ENCODE peak calls at places on chromosomes 4 and X, in four cellular contexts. T is left lung, J is pancreas, P is astrocyte. L is an unnamed sample. For H3K9me3, the result is how much of the 10 kb centered on the place peaks cover.

GRCh38 chrX:24760601-24761000 is 66.9 kb downstream of the POLA1 start:
- DNase-seq in P (peak), T (no peak), J (no peak), L (no peak)

GRCh38 chr4:140497776-140498636 is at the start of gene MGAT4D:
- DNase-seq in J (peak), T (peak), P (no peak), L (no peak)

GRCh38 chr4:53536328-53536727 is 55.0 kb downstream of the LNX1 start:
- DNase-seq in P (no peak), J (no peak), T (no peak), L (no peak)

GRCh38 chr4:145840162-145840768 is 98.4 kb downstream of the ZNF827 start:
- DNase-seq in T (no peak), J (no peak), P (peak), L (no peak)

GRCh38 chr4:138775890-138776289 is 239.7 kb upstream of the NOCT start:
- DNase-seq in P (no peak), J (no peak), T (no peak), L (no peak)

GRCh38 chr4:54513231-54513630 is 144.5 kb upstream of the KIT start:
- DNase-seq in P (peak), J (no peak), T (no peak), L (no peak)

GRCh38 chr4:82629238-82630000 is 67.6 kb upstream of the TMEM150C start:
- DNase-seq in T (no peak), P (no peak), J (no peak), L (no peak)

GRCh38 chr4:10534820-10535219 is 77.6 kb upstream of the ZNF518B start:
- DNase-seq in T (no peak), J (no peak), P (no peak), L (no peak)

GRCh38 chrX:83759872-83760271 is 101.1 kb upstream of the CYLC1 start:
- DNase-seq in J (no peak), P (no peak), T (no peak), L (no peak)

GRCh38 chr4:184750926-184751584 is 17.2 kb upstream of the CENPU start:
- DNase-seq in P (peak), T (no peak), J (no peak), L (peak)

GRCh38 chr4:186416451-186417060 is 138.8 kb downstream of the MTNR1A start:
- DNase-seq in J (no peak), P (no peak), T (no peak), L (no peak)

GRCh38 chrX:78593701-78594100 is 65.4 kb downstream of the RTL3 start:
- DNase-seq in J (no peak), P (no peak), T (no peak), L (no peak)

GRCh38 chr4:139753686-139754085 is 88.1 kb downstream of the MGST2 start:
- DNase-seq in T (no peak), P (no peak), J (no peak), L (no peak)

GRCh38 chr4:125070869-125071268 is 243.9 kb upstream of the FAT4 start:
- DNase-seq in J (no peak), P (no peak), T (no peak), L (no peak)

GRCh38 chrX:24306430-24306829 is 7.4 kb downstream of the SUPT20HL2 start:
- DNase-seq in T (no peak), J (no peak), P (no peak), L (no peak)

GRCh38 chr4:37279894-37280592 is 35.5 kb downstream of the NWD2 start:
- DNase-seq in P (no peak), J (no peak), T (no peak), L (no peak)

GRCh38 chr4:187016101-187016500 is 292.4 kb upstream of the FAT1 start:
- DNase-seq in J (no peak), T (no peak), P (peak), L (no peak)

GRCh38 chr4:94334962-94335361 is 7.7 kb downstream of the HPGDS start:
- DNase-seq in P (no peak), J (no peak), T (no peak), L (no peak)

GRCh38 chr4:86592553-86593249 is 1.4 kb upstream of the PTPN13 start:
- DNase-seq in P (peak), J (no peak), T (no peak), L (no peak)

GRCh38 chrX:32966956-32967355 is 244.4 kb downstream of the DMD start:
- DNase-seq in T (no peak), P (no peak), J (no peak), L (no peak)

DNA sequence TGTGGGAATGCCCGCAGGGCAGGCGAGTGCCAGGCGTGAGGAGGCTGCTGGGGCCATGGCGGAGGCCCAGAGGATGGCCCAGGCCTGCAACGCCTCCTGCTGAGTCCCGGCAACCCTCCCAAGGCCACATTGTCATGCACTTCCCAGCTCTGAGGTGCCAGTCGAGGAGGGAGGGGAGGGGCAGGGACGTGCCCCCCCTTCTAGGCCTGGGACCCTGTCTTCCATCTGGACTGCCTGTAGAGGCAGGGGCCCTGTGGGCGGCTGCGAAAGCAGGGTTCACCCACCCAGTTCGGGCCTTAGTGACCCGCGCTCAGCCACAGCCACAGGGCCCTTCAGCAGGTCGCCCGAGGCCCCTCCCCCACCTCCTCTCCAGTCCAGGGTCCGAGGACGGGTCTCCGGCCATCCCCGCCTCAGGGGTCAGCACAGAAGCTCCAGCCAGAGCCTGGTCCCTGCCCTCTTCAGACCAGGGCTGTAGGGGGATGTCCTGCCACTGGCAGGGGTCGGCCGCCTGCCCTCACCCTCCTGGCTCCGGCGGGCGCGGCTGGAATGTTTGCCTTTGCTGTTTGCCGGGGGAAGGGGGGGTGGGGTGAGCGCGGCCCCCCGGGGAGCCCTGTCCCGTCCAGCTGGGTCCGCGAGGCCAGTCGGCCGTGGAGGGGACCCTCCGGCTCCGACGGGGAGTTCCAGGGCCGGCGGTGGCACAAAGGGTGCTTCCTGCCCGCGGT is 26.6 kb upstream of the FGFR3 start:
- DNase-seq in T (no peak), P (no peak), J (peak), L (no peak)
- H3K4me3 ChIP-seq in T (peak), P (no peak), J (no peak), L (peak)

DNA sequence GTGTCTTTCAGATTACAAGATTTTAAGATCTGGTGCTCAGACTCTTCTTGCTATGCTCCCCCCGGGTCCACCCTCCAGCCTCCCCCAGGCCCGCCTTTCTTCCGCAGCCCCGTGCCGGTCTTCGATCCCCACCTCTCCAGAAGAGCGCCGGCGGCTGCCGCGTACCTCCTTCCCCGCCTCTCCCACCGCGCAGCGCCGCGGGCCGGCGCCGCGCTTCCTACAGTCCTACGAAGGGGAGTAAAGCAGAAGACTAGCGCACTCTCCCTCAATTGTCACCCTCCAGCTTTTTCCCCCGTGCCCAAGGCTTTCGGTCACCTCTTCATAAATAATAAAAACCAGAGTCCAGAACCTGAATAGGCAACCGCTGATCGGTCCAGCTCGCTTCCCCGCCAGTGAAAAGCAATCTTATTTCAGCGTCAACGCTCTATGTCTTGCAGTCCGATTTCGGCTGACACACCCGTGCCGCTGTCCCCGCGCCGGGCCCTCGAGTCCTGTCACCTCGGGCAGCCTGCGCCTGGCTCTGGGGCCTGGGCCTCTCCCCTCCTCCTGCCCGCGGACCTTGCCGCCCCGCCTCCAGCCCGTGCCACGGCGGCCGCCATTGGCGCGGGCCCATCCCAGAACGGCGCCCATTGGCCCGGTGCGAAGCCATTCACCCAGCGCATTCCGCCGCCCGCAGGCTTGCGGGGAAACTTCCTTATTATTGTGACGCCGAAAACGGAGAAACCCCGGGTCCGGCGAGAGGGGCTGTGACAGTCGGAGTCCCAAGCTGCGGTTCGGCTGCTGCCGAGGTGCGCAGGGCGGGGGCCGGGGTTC is at the start of gene HERC3:
- DNase-seq in T (peak), P (peak), J (peak), L (peak)
- TF ChIP-seq CTCF in T (no peak), P (no peak), J (no peak), L (no peak)

GRCh38 chr4:189874591-189874990 is 66.1 kb upstream of the FRG1 start:
- DNase-seq in T (no peak), J (no peak), P (no peak), L (no peak)
- H3K9me3 ChIP-seq in T (under half), J (under half), P (under half), L (under half)

GRCh38 chr4:83860200-83860599 is 324.3 kb downstream of the GPAT3 start:
- DNase-seq in T (no peak), P (no peak), J (no peak), L (no peak)
- H3K4me3 ChIP-seq in T (no peak), P (no peak), J (no peak), L (no peak)

DNA sequence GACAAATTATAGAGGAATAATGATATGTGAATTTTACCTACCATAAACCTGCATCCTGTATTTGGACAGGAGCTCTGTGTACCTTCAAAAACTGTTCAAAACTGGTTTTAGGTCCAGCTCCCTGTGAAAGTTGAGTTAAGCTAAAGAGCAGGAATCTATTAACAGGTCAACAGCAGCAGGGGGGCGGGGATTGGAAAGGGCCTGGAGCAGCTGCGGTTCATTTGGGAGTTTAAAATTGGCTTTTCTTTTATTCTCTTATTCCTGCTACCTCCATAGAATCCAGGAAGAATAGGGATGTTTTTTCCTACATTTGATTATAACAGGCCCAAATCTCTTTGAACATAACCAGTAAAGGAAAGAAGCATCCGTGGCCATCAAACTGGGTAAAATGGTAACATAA is 23.8 kb downstream of the SHROOM3 start:
- DNase-seq in T (no peak), J (no peak), P (peak), L (no peak)
- TF ChIP-seq CTCF in T (no peak), J (no peak), P (no peak), L (no peak)

DNA sequence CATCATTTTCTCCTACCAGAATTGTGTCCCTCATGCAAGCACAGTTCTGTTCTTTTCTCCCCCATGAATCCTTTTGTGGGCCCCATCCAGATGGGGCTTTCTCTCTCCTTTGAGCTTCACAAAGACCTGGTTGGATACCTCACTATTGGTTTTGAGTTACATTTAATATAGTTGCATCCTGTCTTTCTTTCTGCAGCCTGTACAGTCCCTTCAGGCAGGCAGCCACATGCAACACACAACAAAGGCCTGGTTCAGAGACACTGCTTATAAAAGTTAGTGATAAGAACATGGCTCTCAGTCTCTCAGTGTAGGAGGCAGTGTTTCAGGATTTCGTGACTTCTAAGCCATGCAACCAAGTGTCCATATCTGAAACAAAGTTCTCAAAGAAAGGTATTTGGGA is 70.6 kb upstream of the PAGE3 start:
- DNase-seq in J (no peak), T (no peak), P (no peak), L (no peak)
- H3K9me3 ChIP-seq in J (under half), T (under half), P (under half), L (under half)

DNA sequence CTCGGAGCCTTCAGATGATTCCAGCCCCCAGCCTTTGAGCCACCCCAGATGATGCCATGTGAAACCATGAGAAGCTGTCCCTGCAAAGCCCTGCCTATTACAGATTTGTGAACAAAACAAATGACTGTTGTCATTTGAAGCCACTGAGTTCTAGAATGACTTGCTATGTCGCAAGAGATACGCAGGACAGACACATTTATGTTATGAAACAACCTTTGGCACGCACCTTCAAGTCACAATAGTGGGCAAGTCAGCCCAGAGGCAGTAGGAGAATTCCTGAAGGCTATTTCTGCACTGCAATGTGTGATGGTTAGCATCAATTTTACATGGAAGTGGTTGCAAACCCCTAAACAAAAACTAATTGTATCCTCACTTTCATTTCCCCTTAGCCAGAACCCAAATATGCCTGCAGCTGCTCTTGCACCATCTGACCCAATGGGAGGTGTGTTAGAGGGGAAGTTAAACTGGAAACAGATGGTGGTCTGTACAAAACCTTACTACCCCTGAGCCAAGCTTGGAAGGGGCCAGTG is 174.4 kb upstream of the ATP6AP2 start:
- DNase-seq in T (no peak), J (no peak), P (no peak), L (no peak)
- H3K4me3 ChIP-seq in T (no peak), J (no peak), P (no peak), L (no peak)